ENCODE peak calls at places on chromosome 15, in nine cellular contexts. U, V, W, B, K, N, D, J and H are unnamed samples.

GRCh38 chr15:59160880-59161593 is 45.6 kb upstream of the LDHAL6B start:
- DNase-seq in K (no peak), W (peak; percentile 6), V (peak; percentile 41), B (no peak), N (no peak), D (peak; percentile 29), U (no peak), J (peak; percentile 8), H (peak; percentile 18)

GRCh38 chr15:90340345-90340744 is 11.7 kb upstream of the ZNF774 start:
- DNase-seq in W (no peak), D (no peak), V (no peak), J (no peak), N (no peak), K (no peak), B (no peak), U (no peak), H (no peak)

GRCh38 chr15:26051771-26052685 is 188.9 kb upstream of the ATP10A start:
- DNase-seq in J (no peak), K (no peak), D (peak; percentile 57), V (no peak), W (no peak), B (no peak), N (no peak), U (no peak), H (no peak)

GRCh38 chr15:42194502-42194901 is 13.6 kb downstream of the VPS39 start:
- DNase-seq in N (peak; percentile 88), W (no peak), B (no peak), V (no peak), D (no peak), J (no peak), U (no peak), K (no peak), H (no peak)

GRCh38 chr15:68360716-68361115 is 71.2 kb downstream of the ITGA11 start:
- DNase-seq in U (no peak), J (no peak), B (no peak), K (no peak), W (no peak), V (no peak), N (no peak), D (no peak), H (no peak)

GRCh38 chr15:29490747-29491471 is 221.3 kb upstream of the NSMCE3 start:
- DNase-seq in D (no peak), W (no peak), N (no peak), B (no peak), J (no peak), V (no peak), U (no peak), K (no peak), H (no peak)

GRCh38 chr15:35168464-35168863 is 83.4 kb upstream of the NANOGP8 start:
- DNase-seq in B (no peak), N (no peak), W (no peak), V (no peak), D (peak; percentile 32), U (no peak), K (no peak), J (no peak), H (no peak)

GRCh38 chr15:65115542-65115941 is 542 bp upstream of the UBAP1L start:
- DNase-seq in D (no peak), J (no peak), U (no peak), K (no peak), W (no peak), N (no peak), B (no peak), V (no peak), H (no peak)

GRCh38 chr15:65409284-65409631 is 13.5 kb downstream of the IGDCC4 start:
- DNase-seq in U (no peak), K (no peak), W (no peak), N (peak; percentile 77), B (no peak), J (no peak), D (peak; percentile 87), V (no peak), H (no peak)

GRCh38 chr15:73965094-73965729 is 26.9 kb downstream of the STOML1 start:
- DNase-seq in B (no peak), V (no peak), W (no peak), J (no peak), N (no peak), K (no peak), D (no peak), U (no peak), H (no peak)